ENCODE peak calls at places on chromosomes 1 and 21, in seven cellular contexts. V, E, Q, R, F, A and B are unnamed samples.

GRCh38 chr1:198904356-198904755 is 265.5 kb downstream of the PTPRC start:
- DNase-seq in V (peak; percentile 57), E (no peak), Q (no peak), R (no peak), F (no peak), A (no peak), B (no peak)

GRCh38 chr1:152111515-152111968 is 3.7 kb downstream of the TCHH start:
- DNase-seq in V (no peak), E (no peak), Q (peak; percentile 48), R (peak; percentile 50), F (no peak), A (no peak), B (no peak)

GRCh38 chr1:183636783-183637182 is 1.2 kb upstream of the ARPC5 start:
- DNase-seq in V (no peak), E (no peak), Q (no peak), R (no peak), F (no peak), A (peak; percentile 14), B (no peak)

GRCh38 chr21:27674037-27674436 is 707.1 kb upstream of the ADAMTS5 start:
- DNase-seq in V (peak; percentile 78), E (no peak), Q (no peak), R (no peak), F (peak; percentile 53), A (no peak), B (no peak)

GRCh38 chr1:89615676-89616598 is 17.0 kb upstream of the LRRC8C start:
- DNase-seq in V (no peak), E (no peak), Q (no peak), R (no peak), F (no peak), A (peak; percentile 5), B (no peak)

GRCh38 chr1:246413430-246413829 is 93.6 kb downstream of the SMYD3 start:
- DNase-seq in V (no peak), E (no peak), Q (no peak), R (no peak), F (no peak), A (no peak), B (no peak)

GRCh38 chr1:15000030-15000429 is 153.5 kb upstream of the TMEM51 start:
- DNase-seq in V (no peak), E (no peak), Q (no peak), R (no peak), F (no peak), A (no peak), B (no peak)

GRCh38 chr1:11898831-11899467 is 27.3 kb downstream of the KIAA2013 start:
- DNase-seq in V (no peak), E (no peak), Q (peak; percentile 70), R (no peak), F (no peak), A (no peak), B (no peak)

GRCh38 chr1:183234660-183235476 is 48.8 kb downstream of the LAMC2 start:
- DNase-seq in V (peak; percentile 97), E (peak; percentile 51), Q (peak; percentile 85), R (no peak), F (peak; percentile 86), A (peak; percentile 80), B (no peak)

GRCh38 chr1:217747156-217747769 is 116.1 kb downstream of the SPATA17 start:
- DNase-seq in V (peak; percentile 33), E (no peak), Q (peak; percentile 16), R (no peak), F (peak; percentile 4), A (peak; percentile 33), B (no peak)

GRCh38 chr1:20138961-20139550 is at the start of gene PLA2G2F:
- DNase-seq in V (no peak), E (peak; percentile 26), Q (no peak), R (no peak), F (no peak), A (no peak), B (no peak)

GRCh38 chr1:80656011-80656627 is 1144.6 kb upstream of the ADGRL2 start:
- DNase-seq in V (peak; percentile 25), E (no peak), Q (peak; percentile 58), R (no peak), F (no peak), A (peak; percentile 16), B (peak; percentile 79)

GRCh38 chr1:211281322-211282022 is 22.3 kb downstream of the RCOR3 start:
- DNase-seq in V (peak; percentile 24), E (no peak), Q (peak; percentile 6), R (no peak), F (no peak), A (no peak), B (no peak)

GRCh38 chr1:157292809-157293564 is 154.8 kb upstream of the ETV3 start:
- DNase-seq in V (no peak), E (no peak), Q (no peak), R (no peak), F (no peak), A (no peak), B (no peak)

GRCh38 chr1:39692152-39693064 is 1.2 kb upstream of the HPCAL4 start:
- DNase-seq in V (no peak), E (no peak), Q (peak; percentile 70), R (peak; percentile 55), F (no peak), A (no peak), B (no peak)

GRCh38 chr1:31930827-31931226 is 7.3 kb downstream of the PTP4A2 start:
- DNase-seq in V (no peak), E (no peak), Q (no peak), R (no peak), F (no peak), A (no peak), B (no peak)

GRCh38 chr1:71054281-71054731 is 6.7 kb upstream of the PTGER3 start:
- DNase-seq in V (no peak), E (no peak), Q (no peak), R (peak; percentile 50), F (no peak), A (peak; percentile 13), B (no peak)

GRCh38 chr1:156394082-156394481 is 25.1 kb downstream of the RHBG start:
- DNase-seq in V (no peak), E (no peak), Q (peak; percentile 68), R (no peak), F (no peak), A (no peak), B (no peak)

GRCh38 chr21:30044447-30045064 is 104.8 kb upstream of the GRIK1 start:
- DNase-seq in V (peak; percentile 14), E (no peak), Q (peak; percentile 31), R (no peak), F (peak; percentile 4), A (peak; percentile 10), B (no peak)

GRCh38 chr1:9263984-9264929 is 28.4 kb upstream of the SPSB1 start:
- DNase-seq in V (no peak), E (no peak), Q (no peak), R (no peak), F (no peak), A (no peak), B (peak; percentile 75)

GRCh38 chr1:43284711-43285110 is 670 bp downstream of the C1orf210 start:
- DNase-seq in V (no peak), E (no peak), Q (no peak), R (peak; percentile 55), F (no peak), A (no peak), B (peak; percentile 27)

GRCh38 chr1:21742578-21742977 is 40.4 kb downstream of the USP48 start:
- DNase-seq in V (peak; percentile 50), E (no peak), Q (no peak), R (no peak), F (no peak), A (no peak), B (no peak)

GRCh38 chr1:227780101-227781044 is 35.1 kb upstream of the PRSS38 start:
- DNase-seq in V (no peak), E (no peak), Q (no peak), R (no peak), F (no peak), A (peak; percentile 26), B (no peak)

GRCh38 chr1:236131916-236132315 is 10.4 kb upstream of the GPR137B start:
- DNase-seq in V (no peak), E (no peak), Q (no peak), R (no peak), F (no peak), A (no peak), B (no peak)

GRCh38 chr1:116722016-116722838 is 32.0 kb upstream of the CD2 start:
- DNase-seq in V (no peak), E (peak; percentile 41), Q (no peak), R (no peak), F (no peak), A (no peak), B (no peak)

GRCh38 chr1:10824821-10825540 is 28.5 kb upstream of the CASZ1 start:
- DNase-seq in V (peak; percentile 29), E (no peak), Q (no peak), R (no peak), F (peak; percentile 77), A (no peak), B (no peak)